ENCODE peak calls at places on chromosomes 16 and 17, in five cellular contexts. M, L, P, X and I are unnamed samples.

GRCh38 chr16:84603115-84603816 is 14.6 kb downstream of the COTL1 start:
- DNase-seq in L (peak), X (no peak), P (no peak), M (peak), I (peak)

GRCh38 chr17:1110844-1111598 is 68.8 kb downstream of the ABR start:
- DNase-seq in P (peak), L (peak), X (no peak), M (no peak), I (peak)

GRCh38 chr16:86330906-86331305 is 179.4 kb upstream of the FOXF1 start:
- DNase-seq in X (no peak), P (no peak), L (no peak), M (no peak), I (no peak)

GRCh38 chr17:77546772-77547201 is 406.0 kb downstream of the SEC14L1 start:
- DNase-seq in L (peak), X (no peak), M (no peak), P (no peak), I (no peak)

GRCh38 chr17:43155666-43156065 is 15.3 kb upstream of the NBR1 start:
- DNase-seq in P (no peak), M (no peak), X (no peak), L (no peak), I (no peak)

GRCh38 chr17:40284085-40284713 is 3.5 kb upstream of the CDC6 start:
- DNase-seq in L (peak), P (no peak), X (no peak), M (no peak), I (no peak)

GRCh38 chr17:1035546-1036170 is 38.7 kb downstream of the TIMM22 start:
- DNase-seq in X (no peak), L (no peak), P (no peak), M (no peak), I (no peak)

GRCh38 chr17:64200080-64201042 is 62.7 kb downstream of the TEX2 start:
- DNase-seq in L (no peak), X (peak), M (no peak), P (no peak), I (no peak)

GRCh38 chr17:50557265-50558029 is 3.1 kb upstream of the CACNA1G start:
- DNase-seq in M (no peak), X (no peak), P (no peak), L (no peak), I (no peak)

GRCh38 chr17:80030730-80031410 is 4.8 kb downstream of the TBC1D16 start:
- DNase-seq in X (no peak), P (no peak), M (no peak), L (peak), I (no peak)

GRCh38 chr17:78000351-78000750 is 41.8 kb downstream of the TNRC6C start:
- DNase-seq in X (no peak), M (no peak), P (no peak), L (no peak), I (no peak)

GRCh38 chr17:1865252-1866037 is 35.6 kb downstream of the RPA1 start:
- DNase-seq in L (peak), M (peak), X (no peak), P (peak), I (peak)

GRCh38 chr17:79839363-79840203 is at the start of gene CBX4:
- DNase-seq in P (peak), X (no peak), M (peak), L (peak), I (no peak)

GRCh38 chr16:87441886-87442580 is 49.9 kb downstream of the MAP1LC3B start:
- DNase-seq in L (no peak), P (no peak), X (no peak), M (no peak), I (no peak)

GRCh38 chr17:78237403-78238012 is 6.1 kb downstream of the TMEM235 start:
- DNase-seq in P (no peak), X (no peak), L (no peak), M (no peak), I (no peak)

GRCh38 chr16:24037335-24037734 is 201.6 kb downstream of the PRKCB start:
- DNase-seq in L (no peak), M (no peak), P (no peak), X (no peak), I (no peak)

GRCh38 chr17:43211123-43211479 is 574 bp upstream of the TMEM106A start:
- DNase-seq in M (no peak), P (no peak), X (no peak), L (no peak), I (no peak)

GRCh38 chr17:68446626-68447041 is 10.7 kb downstream of the WIPI1 start:
- DNase-seq in P (no peak), M (peak), L (no peak), X (no peak), I (no peak)

GRCh38 chr17:55624789-55625433 is 97.8 kb downstream of the TMEM100 start:
- DNase-seq in L (no peak), M (no peak), X (no peak), P (no peak), I (no peak)

GRCh38 chr16:85473909-85474640 is 139.0 kb upstream of the GSE1 start:
- DNase-seq in L (no peak), P (no peak), M (no peak), X (no peak), I (no peak)

GRCh38 chr17:29958947-29959657 is 17.7 kb downstream of the EFCAB5 start:
- DNase-seq in M (no peak), P (no peak), L (no peak), X (no peak), I (no peak)

GRCh38 chr17:6070895-6071511 is 824 bp downstream of the WSCD1 start:
- DNase-seq in M (no peak), P (no peak), L (peak), X (no peak), I (no peak)

GRCh38 chr16:20647736-20648135 is 49.7 kb downstream of the ACSM1 start:
- DNase-seq in X (no peak), M (no peak), L (no peak), P (no peak), I (no peak)

GRCh38 chr16:16095646-16096045 is 127.6 kb downstream of the ABCC6 start:
- DNase-seq in P (no peak), X (no peak), M (no peak), L (no peak), I (no peak)

GRCh38 chr16:25110392-25110947 is 1.1 kb upstream of the LCMT1 start:
- DNase-seq in M (peak), L (peak), X (no peak), P (no peak), I (no peak)

GRCh38 chr16:25111403-25112166 is at the start of gene LCMT1:
- DNase-seq in L (peak), P (peak), M (peak), X (peak), I (peak)

GRCh38 chr16:25107466-25107792 is 4.1 kb upstream of the LCMT1 start:
- DNase-seq in L (no peak), P (no peak), M (no peak), X (no peak), I (no peak)

GRCh38 chr16:25108054-25108453 is 3.5 kb upstream of the LCMT1 start:
- DNase-seq in L (peak), X (no peak), P (peak), M (peak), I (no peak)

GRCh38 chr16:25109643-25110042 is 1.9 kb upstream of the LCMT1 start:
- DNase-seq in X (no peak), P (peak), M (peak), L (peak), I (peak)
- TF ChIP-seq POLR2AphosphoS5 in X (no peak), P (no peak), M (no peak), L (peak), I (no peak)

GRCh38 chr16:58125041-58125440 is 4.1 kb downstream of the CFAP20 start:
- DNase-seq in P (no peak), X (no peak), L (no peak), M (no peak), I (no peak)

GRCh38 chr16:58123896-58124600 is 5.1 kb downstream of the CFAP20 start:
- DNase-seq in M (no peak), L (no peak), X (no peak), P (no peak), I (no peak)

GRCh38 chr16:58125781-58126335 is 3.3 kb downstream of the CFAP20 start:
- DNase-seq in L (no peak), P (no peak), X (no peak), M (peak), I (no peak)

GRCh38 chr16:58126451-58126968 is 2.7 kb downstream of the CFAP20 start:
- DNase-seq in M (no peak), L (no peak), P (no peak), X (no peak), I (no peak)

GRCh38 chr16:58124601-58124915 is 4.6 kb downstream of the CFAP20 start:
- DNase-seq in M (no peak), X (no peak), P (no peak), L (no peak), I (no peak)
- H3K27ac ChIP-seq in M (peak), X (no peak), P (no peak), L (no peak), I (no peak)

GRCh38 chr17:49216482-49216881 is 6.0 kb downstream of the ABI3 start:
- DNase-seq in M (no peak), P (no peak), L (no peak), X (no peak), I (no peak)
- TF ChIP-seq POLR2AphosphoS5 in M (no peak), P (no peak), L (no peak), X (no peak), I (no peak)

DNA sequence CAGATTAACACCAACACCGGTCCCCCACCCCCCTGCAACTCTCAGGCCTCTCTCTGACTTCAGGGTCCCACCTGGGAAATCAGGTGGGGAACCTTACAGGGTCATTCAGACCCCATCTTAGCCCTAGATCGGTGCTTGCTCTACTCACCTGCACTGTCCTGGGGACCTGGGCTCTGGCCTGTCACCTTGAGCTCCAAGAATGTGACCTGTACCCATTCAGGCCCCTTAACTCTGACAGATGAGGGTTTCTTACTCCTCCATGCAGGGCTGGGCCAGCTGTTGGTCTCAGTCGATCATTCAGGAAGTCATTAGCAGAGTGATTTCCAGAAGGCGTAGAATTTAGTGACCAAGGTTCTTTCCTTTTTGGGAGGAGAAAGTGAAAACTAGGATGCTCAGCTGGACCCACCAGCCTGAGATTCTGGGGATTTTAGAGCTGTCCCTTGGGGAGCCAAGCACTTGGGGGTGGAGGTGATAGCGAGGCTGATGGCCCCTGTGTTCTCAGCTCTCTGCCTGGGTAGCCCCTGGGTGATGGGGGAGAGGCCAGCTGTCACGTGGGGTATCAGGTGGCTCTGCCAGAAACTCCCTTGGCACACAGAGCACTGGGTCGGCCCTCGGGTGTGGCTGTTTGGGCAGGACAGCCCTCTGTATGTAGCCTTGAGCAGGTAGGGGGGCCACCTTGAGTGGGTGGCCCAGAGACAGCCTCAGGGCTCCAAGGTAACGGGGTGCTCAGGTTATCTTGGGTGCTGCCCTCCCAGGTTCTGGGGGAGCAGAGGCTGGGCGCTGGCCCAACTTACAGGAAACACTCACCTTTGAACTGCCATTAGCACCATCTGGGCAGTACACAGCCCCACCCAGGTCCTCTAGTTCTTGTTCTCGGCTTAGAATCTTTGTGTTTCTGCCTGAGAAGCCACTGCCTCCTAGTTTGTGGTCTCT is 734 bp downstream of the MVP start:
- DNase-seq in P (no peak), X (peak), L (peak), M (no peak), I (no peak)
- H3K27ac ChIP-seq in P (peak), X (peak), L (peak), M (no peak), I (peak)

GRCh38 chr17:39001703-39002637 is 34.8 kb upstream of the FBXO47 start:
- DNase-seq in M (peak), X (no peak), P (no peak), L (peak), I (no peak)
- TF ChIP-seq POLR2AphosphoS5 in M (no peak), X (no peak), P (no peak), L (no peak), I (no peak)

GRCh38 chr16:3542153-3542550 is 35.1 kb downstream of the NLRC3 start:
- DNase-seq in X (no peak), M (no peak), L (no peak), P (no peak), I (no peak)

GRCh38 chr16:3542601-3543373 is 34.4 kb downstream of the NLRC3 start:
- DNase-seq in X (no peak), P (no peak), M (no peak), L (no peak), I (no peak)

GRCh38 chr16:3536851-3537250 is 36.0 kb downstream of the CLUAP1 start:
- DNase-seq in L (no peak), X (no peak), M (no peak), P (no peak), I (no peak)

GRCh38 chr16:3538222-3538621 is 37.4 kb downstream of the CLUAP1 start:
- DNase-seq in L (no peak), P (no peak), X (no peak), M (no peak), I (no peak)

DNA sequence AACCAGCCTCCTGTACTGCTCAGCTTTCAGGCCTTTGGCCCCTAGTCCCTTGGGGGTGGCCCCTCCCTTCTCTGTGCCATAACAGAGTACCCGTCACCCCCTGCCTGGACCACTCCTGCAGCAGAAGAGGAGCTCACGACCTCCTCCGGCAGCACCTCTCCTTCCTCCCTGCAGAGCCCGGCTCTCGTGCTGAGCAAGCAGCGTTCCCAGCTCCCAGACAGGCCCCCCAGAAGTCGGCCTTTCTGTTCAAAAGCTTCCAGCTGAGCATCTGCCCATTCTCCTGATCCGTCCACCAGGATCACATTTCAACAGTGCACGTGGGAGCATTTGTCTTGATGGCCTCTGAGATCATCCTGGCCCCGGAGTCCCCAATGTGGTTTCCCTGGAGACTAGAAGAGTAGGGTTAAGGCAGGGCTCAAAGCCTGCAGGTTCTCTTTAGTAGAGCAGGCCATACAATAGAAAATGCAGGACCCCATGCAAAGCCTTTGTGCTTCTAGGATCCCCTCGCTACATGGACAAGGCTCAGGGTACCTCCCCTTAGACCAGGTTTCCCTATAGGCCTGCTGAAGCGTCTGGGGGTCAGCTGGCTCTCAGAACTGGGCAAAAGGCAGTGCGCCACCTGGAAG is 35.6 kb downstream of the NLRC3 start:
- DNase-seq in M (no peak), P (no peak), L (no peak), X (no peak), I (no peak)
- H3K27ac ChIP-seq in M (no peak), P (no peak), L (no peak), X (no peak), I (no peak)